ENCODE peak calls at places on chromosomes 11 and 22, in four cellular contexts. G is mesendoderm, P is K562, I is GM23248. H is an unnamed sample.

GRCh38 chr11:12827929-12828812 is 153.9 kb downstream of the TEAD1 start:
- DNase-seq in G (peak), I (peak), P (peak), H (peak)

GRCh38 chr11:26335903-26336302 is 4.0 kb downstream of the ANO3 start:
- DNase-seq in G (no peak), I (peak), P (no peak), H (no peak)

GRCh38 chr11:281486-282161 is 3.4 kb downstream of the NLRP6 start:
- DNase-seq in I (no peak), G (no peak), P (no peak), H (no peak)

GRCh38 chr11:73951797-73952196 is 971 bp downstream of the DNAJB13 start:
- DNase-seq in G (no peak), I (no peak), P (no peak), H (no peak)

GRCh38 chr11:61899146-61899841 is 7.9 kb upstream of the FADS3 start:
- DNase-seq in G (peak), P (peak), I (peak), H (peak)

GRCh38 chr11:110295487-110296225 is 758 bp downstream of the RDX start:
- DNase-seq in I (peak), G (peak), P (peak), H (peak)

GRCh38 chr11:128310005-128310404 is 277.4 kb downstream of the ETS1 start:
- DNase-seq in P (no peak), G (no peak), I (no peak), H (no peak)

GRCh38 chr22:46070722-46071450 is 79.4 kb upstream of the PPARA start:
- DNase-seq in P (no peak), I (peak), G (peak), H (peak)

GRCh38 chr11:88414385-88414861 is 76.9 kb upstream of the CTSC start:
- DNase-seq in G (no peak), P (peak), I (peak), H (peak)

GRCh38 chr11:133865466-133865865 is 20.2 kb upstream of the SPATA19 start:
- DNase-seq in I (no peak), G (no peak), P (no peak), H (no peak)

GRCh38 chr22:36613958-36614357 is 85.0 kb upstream of the EIF3D start:
- DNase-seq in G (peak), P (no peak), I (no peak), H (no peak)

GRCh38 chr11:117985953-117986887 is at the start of gene IL10RA:
- DNase-seq in G (peak), I (peak), P (peak), H (peak)

GRCh38 chr22:42994917-42995562 is 19.9 kb downstream of the PACSIN2 start:
- DNase-seq in P (no peak), I (peak), G (no peak), H (peak)

GRCh38 chr22:39559456-39560105 is 11.0 kb upstream of the CACNA1I start:
- DNase-seq in P (peak), G (peak), I (peak), H (no peak)

GRCh38 chr11:73743045-73743444 is 17.8 kb downstream of the RAB6A start:
- DNase-seq in P (no peak), I (no peak), G (no peak), H (no peak)

GRCh38 chr11:44427432-44427831 is 117.5 kb upstream of the ALX4 start:
- DNase-seq in I (no peak), G (peak), P (peak), H (no peak)

GRCh38 chr22:40679249-40679963 is at the start of gene MCHR1:
- DNase-seq in P (no peak), G (no peak), I (peak), H (no peak)

GRCh38 chr11:68677432-68677831 is 6.9 kb upstream of the GAL start:
- DNase-seq in P (peak), I (peak), G (peak), H (peak)

GRCh38 chr22:30232716-30233218 is 13.8 kb downstream of the LIF start:
- DNase-seq in G (peak), P (no peak), I (no peak), H (no peak)

GRCh38 chr22:43897751-43898261 is 6.0 kb upstream of the PNPLA5 start:
- DNase-seq in G (no peak), I (peak), P (no peak), H (peak)

GRCh38 chr11:78227906-78228305 is 39.2 kb downstream of the USP35 start:
- DNase-seq in P (no peak), I (no peak), G (no peak), H (no peak)

GRCh38 chr11:17163742-17164141 is 44.0 kb downstream of the PIK3C2A start:
- DNase-seq in G (no peak), I (no peak), P (no peak), H (no peak)

GRCh38 chr11:16191852-16192240 is 164.5 kb downstream of the SOX6 start:
- DNase-seq in P (no peak), I (no peak), G (no peak), H (no peak)

GRCh38 chr11:128841461-128842072 is 25.5 kb downstream of the KCNJ1 start:
- DNase-seq in I (no peak), P (no peak), G (no peak), H (no peak)

GRCh38 chr11:27447288-27447914 is 25.2 kb downstream of the LGR4 start:
- DNase-seq in I (peak), G (no peak), P (no peak), H (peak)

GRCh38 chr11:69433741-69434140 is 47.7 kb upstream of the LINC01488 start:
- DNase-seq in G (no peak), P (no peak), I (no peak), H (no peak)

GRCh38 chr22:34914871-34915270 is 151.1 kb upstream of the ISX start:
- DNase-seq in P (no peak), I (no peak), G (peak), H (no peak)

GRCh38 chr22:50221410-50222300 is 20.8 kb downstream of the SELENOO start:
- DNase-seq in G (no peak), I (no peak), P (no peak), H (no peak)

GRCh38 chr11:34850339-34850738 is 65.8 kb downstream of the APIP start:
- DNase-seq in I (no peak), G (no peak), P (peak), H (peak)

GRCh38 chr22:49935561-49935960 is 17.1 kb downstream of the CRELD2 start:
- DNase-seq in G (no peak), I (no peak), P (peak), H (no peak)

GRCh38 chr11:89275966-89276365 is 98.3 kb downstream of the TYR start:
- DNase-seq in P (no peak), G (no peak), I (no peak), H (no peak)

GRCh38 chr22:21695432-21696085 is 29.7 kb downstream of the PPIL2 start:
- DNase-seq in P (no peak), I (no peak), G (no peak), H (no peak)

GRCh38 chr22:22902247-22902962 is 14.8 kb downstream of the IGLL5 start:
- DNase-seq in G (no peak), I (no peak), P (peak), H (no peak)

GRCh38 chr11:70454197-70454767 is 56.0 kb downstream of the CTTN start:
- DNase-seq in I (no peak), P (no peak), G (no peak), H (no peak)

GRCh38 chr22:31099386-31099785 is 8.0 kb downstream of the SELENOM start:
- DNase-seq in I (peak), G (no peak), P (no peak), H (no peak)

GRCh38 chr22:37633082-37633692 is 6.3 kb upstream of the SH3BP1 start:
- DNase-seq in P (no peak), G (no peak), I (no peak), H (no peak)
- H3K27ac ChIP-seq in P (peak), G (peak), I (peak), H (no peak)

GRCh38 chr11:116732740-116733385 is 39.9 kb downstream of the BUD13 start:
- DNase-seq in G (peak), I (peak), P (peak), H (peak)
- H3K4me2 ChIP-seq in G (peak), I (no peak), P (peak), H (no peak)

DNA sequence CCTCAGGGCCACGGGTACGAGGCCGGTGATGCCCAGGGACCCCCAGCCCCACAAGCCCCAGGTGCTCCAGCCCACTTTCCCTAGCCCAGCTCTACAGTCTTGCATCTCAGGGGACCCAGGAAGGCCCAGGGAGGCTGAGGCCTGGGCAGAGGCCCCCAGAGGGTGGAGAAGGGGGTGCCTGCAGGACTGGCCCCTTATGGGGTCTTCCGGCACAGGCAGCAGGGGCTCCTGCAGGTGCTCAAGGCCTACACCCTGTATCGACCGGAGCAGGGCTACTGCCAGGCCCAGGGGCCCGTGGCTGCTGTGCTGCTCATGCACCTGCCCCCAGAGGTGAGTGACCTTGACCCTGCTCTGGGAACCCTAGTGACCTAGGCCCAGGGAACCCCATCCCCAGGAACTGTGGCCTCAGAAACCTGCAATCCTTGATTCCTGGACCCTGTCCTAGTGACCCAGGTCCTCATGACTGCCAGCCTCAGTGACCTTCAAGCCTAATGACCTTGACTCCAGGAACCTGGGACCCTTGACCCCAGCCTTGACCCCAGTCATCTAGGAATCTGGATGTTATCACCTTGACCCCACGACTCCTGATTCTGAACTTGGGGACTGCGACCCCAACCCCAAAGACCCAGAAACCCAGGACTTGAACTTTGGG is 1.9 kb downstream of the TBC1D10C start:
- DNase-seq in G (no peak), I (no peak), P (no peak), H (no peak)
- H3K27ac ChIP-seq in G (no peak), I (no peak), P (no peak), H (no peak)

GRCh38 chr22:32478994-32479393 is 4.4 kb downstream of the FBXO7 start:
- DNase-seq in I (peak), G (no peak), P (no peak), H (no peak)
- H3K4me2 ChIP-seq in I (no peak), G (no peak), P (no peak), H (no peak)

DNA sequence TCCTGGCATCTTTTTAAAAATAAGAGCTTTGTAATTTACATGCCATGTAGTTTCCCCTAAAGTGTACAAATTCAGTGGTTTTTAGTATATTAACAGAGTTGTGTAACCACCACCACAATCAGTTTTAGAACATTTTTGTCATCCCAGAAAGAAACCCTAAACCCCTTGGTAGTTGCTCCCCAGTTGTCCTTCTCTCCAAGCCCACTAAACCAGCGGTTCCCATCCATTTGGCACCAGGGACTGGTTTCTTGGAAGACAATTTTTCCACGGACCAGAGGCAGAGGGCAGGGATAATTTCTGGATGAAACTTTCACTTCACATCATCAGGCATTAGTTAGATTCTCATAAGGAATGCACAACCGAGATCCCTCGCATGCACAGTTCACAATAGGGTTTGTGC is 22.6 kb downstream of the CABIN1 start:
- DNase-seq in P (no peak), G (no peak), I (no peak), H (no peak)
- H3K27ac ChIP-seq in P (no peak), G (no peak), I (no peak), H (no peak)